ENCODE peak calls at places on chromosomes 5 and 9, in four cellular contexts. One of them, this sample, is unnamed.

GRCh38 chr5:4553130-4553529 is 587.0 kb upstream of the ADAMTS16 start:
- DNase-seq in H1: no peak
- DNase-seq in GM12878: no peak
- DNase-seq in IMR-90: no peak
- DNase-seq in this sample: no peak

GRCh38 chr5:118984602-118985001 is 3.7 kb downstream of the DTWD2 start:
- DNase-seq in H1: no peak
- DNase-seq in GM12878: no peak
- DNase-seq in IMR-90: peak
- DNase-seq in this sample: no peak

GRCh38 chr5:157113007-157113406 is 4.2 kb upstream of the HAVCR2 start:
- DNase-seq in IMR-90: peak
- DNase-seq in H1: no peak
- DNase-seq in GM12878: no peak
- DNase-seq in this sample: no peak

GRCh38 chr9:92774274-92774673 is 9.6 kb upstream of the BICD2 start:
- DNase-seq in GM12878: no peak
- DNase-seq in IMR-90: peak
- DNase-seq in H1: no peak
- DNase-seq in this sample: no peak

GRCh38 chr9:106675780-106676179 is 187.2 kb upstream of the ZNF462 start:
- DNase-seq in GM12878: no peak
- DNase-seq in H1: no peak
- DNase-seq in IMR-90: no peak
- DNase-seq in this sample: no peak

GRCh38 chr5:107869459-107870115 is 198.8 kb upstream of the EFNA5 start:
- DNase-seq in GM12878: no peak
- DNase-seq in IMR-90: peak
- DNase-seq in H1: no peak
- DNase-seq in this sample: no peak

GRCh38 chr9:78541868-78542267 is 244.9 kb downstream of the PSAT1 start:
- DNase-seq in GM12878: no peak
- DNase-seq in IMR-90: peak
- DNase-seq in H1: no peak
- DNase-seq in this sample: no peak

GRCh38 chr9:131117111-131117761 is 8.2 kb upstream of the NUP214 start:
- DNase-seq in H1: no peak
- DNase-seq in IMR-90: no peak
- DNase-seq in GM12878: no peak
- DNase-seq in this sample: no peak

GRCh38 chr5:151198861-151199260 is 25.0 kb downstream of the CCDC69 start:
- DNase-seq in H1: no peak
- DNase-seq in GM12878: no peak
- DNase-seq in IMR-90: no peak
- DNase-seq in this sample: no peak

GRCh38 chr5:76579166-76579765 is 43.9 kb downstream of the F2RL2 start:
- DNase-seq in IMR-90: peak
- DNase-seq in H1: no peak
- DNase-seq in GM12878: no peak
- DNase-seq in this sample: no peak

GRCh38 chr9:77820293-77820954 is 172.3 kb upstream of the GNA14 start:
- DNase-seq in H1: no peak
- DNase-seq in IMR-90: peak
- DNase-seq in GM12878: no peak
- DNase-seq in this sample: peak

GRCh38 chr9:124128568-124128967 is 117.0 kb downstream of the LHX2 start:
- DNase-seq in GM12878: no peak
- DNase-seq in H1: no peak
- DNase-seq in IMR-90: no peak
- DNase-seq in this sample: no peak

GRCh38 chr9:4508907-4509589 is 18.8 kb downstream of the SLC1A1 start:
- DNase-seq in IMR-90: peak
- DNase-seq in H1: no peak
- DNase-seq in GM12878: no peak
- DNase-seq in this sample: no peak

GRCh38 chr9:3746296-3747275 is 220.8 kb upstream of the RFX3 start:
- DNase-seq in IMR-90: peak
- DNase-seq in H1: no peak
- DNase-seq in GM12878: no peak
- DNase-seq in this sample: no peak

GRCh38 chr9:70220216-70220615 is 38.6 kb upstream of the SMC5 start:
- DNase-seq in IMR-90: no peak
- DNase-seq in GM12878: no peak
- DNase-seq in H1: no peak
- DNase-seq in this sample: no peak

GRCh38 chr5:137366526-137366925 is 132.6 kb downstream of the SPOCK1 start:
- DNase-seq in H1: no peak
- DNase-seq in IMR-90: no peak
- DNase-seq in GM12878: no peak
- DNase-seq in this sample: no peak

GRCh38 chr9:92645041-92645440 is 24.9 kb downstream of the IPPK start:
- DNase-seq in H1: no peak
- DNase-seq in IMR-90: no peak
- DNase-seq in GM12878: no peak
- DNase-seq in this sample: no peak

GRCh38 chr5:159883522-159883950 is 32.7 kb upstream of the ADRA1B start:
- DNase-seq in GM12878: no peak
- DNase-seq in H1: no peak
- DNase-seq in IMR-90: peak
- DNase-seq in this sample: no peak
- TF ChIP-seq CHD1 in GM12878: no peak
- TF ChIP-seq CHD1 in H1: no peak
- TF ChIP-seq CHD1 in IMR-90: no peak
- TF ChIP-seq CHD1 in this sample: no peak

DNA sequence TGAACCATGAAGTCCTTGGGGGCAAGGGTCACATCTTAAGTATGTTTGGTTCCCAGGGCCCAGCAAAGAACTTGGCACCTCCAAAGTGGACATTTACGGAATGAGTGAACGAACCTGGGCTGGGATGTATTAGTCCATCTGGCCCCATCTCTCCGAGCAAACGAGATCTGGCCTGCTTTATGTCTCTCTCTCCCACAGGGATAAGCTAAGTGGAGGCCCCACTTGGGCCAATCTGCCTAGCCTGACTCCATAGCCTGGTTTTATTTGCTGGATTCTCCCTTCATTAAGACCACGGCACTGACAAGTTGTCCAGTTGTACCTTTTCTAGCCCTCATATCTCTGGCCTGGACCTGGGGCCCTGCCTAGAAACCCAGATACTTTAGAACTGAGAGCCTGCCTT is 2.1 kb downstream of the TTLL11 start:
- DNase-seq in GM12878: no peak
- DNase-seq in H1: no peak
- DNase-seq in IMR-90: no peak
- DNase-seq in this sample: no peak
- TF ChIP-seq CHD1 in GM12878: no peak
- TF ChIP-seq CHD1 in H1: no peak
- TF ChIP-seq CHD1 in IMR-90: no peak
- TF ChIP-seq CHD1 in this sample: no peak

DNA sequence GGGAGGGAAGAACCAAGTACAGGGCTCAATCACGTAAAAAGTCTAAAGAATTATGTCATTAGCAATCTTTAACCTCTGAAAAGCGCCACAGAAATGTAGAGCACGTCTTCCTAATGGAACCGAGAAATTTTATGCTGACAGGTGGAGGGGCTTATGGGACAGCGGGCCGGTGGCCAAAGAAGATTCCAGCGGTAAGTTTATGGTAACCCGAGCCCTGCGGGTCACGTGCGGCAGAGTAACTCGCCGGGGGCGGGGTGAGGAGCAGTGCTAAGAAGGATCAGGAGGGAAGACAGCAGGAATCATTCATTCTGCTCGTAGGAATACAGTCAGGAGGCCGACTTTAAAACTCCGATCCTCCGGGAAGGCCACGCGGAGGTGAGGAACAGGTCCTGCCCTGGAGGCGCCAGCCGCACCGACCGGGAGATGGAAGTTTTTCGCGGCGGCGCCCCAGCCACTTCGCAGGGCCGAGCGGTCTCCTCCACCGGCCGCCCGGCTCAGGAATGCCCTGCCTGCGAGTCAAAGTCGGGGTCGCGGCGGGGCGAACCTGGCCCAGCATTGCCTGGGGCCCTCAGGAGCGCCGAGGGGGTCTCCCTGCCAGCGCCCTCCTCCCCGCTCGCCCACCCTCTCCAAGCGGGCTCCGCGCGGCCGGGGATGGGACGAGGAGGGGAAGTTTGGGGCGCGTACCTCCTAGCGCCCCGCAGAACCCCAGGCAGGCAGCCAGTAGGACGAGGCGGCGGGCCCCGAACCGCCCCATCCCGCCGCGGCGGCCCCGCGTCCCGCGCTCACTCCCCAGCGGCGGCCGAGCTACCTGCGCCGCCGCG is 101.8 kb downstream of the ESM1 start:
- DNase-seq in H1: peak
- DNase-seq in IMR-90: peak
- DNase-seq in GM12878: no peak
- DNase-seq in this sample: peak
- TF ChIP-seq CHD1 in H1: no peak
- TF ChIP-seq CHD1 in IMR-90: no peak
- TF ChIP-seq CHD1 in GM12878: no peak
- TF ChIP-seq CHD1 in this sample: no peak

GRCh38 chr5:143977891-143978448 is 166.0 kb downstream of the HMHB1 start:
- DNase-seq in H1: no peak
- DNase-seq in IMR-90: no peak
- DNase-seq in GM12878: no peak
- DNase-seq in this sample: no peak
- TF ChIP-seq CHD1 in H1: no peak
- TF ChIP-seq CHD1 in IMR-90: no peak
- TF ChIP-seq CHD1 in GM12878: no peak
- TF ChIP-seq CHD1 in this sample: no peak

DNA sequence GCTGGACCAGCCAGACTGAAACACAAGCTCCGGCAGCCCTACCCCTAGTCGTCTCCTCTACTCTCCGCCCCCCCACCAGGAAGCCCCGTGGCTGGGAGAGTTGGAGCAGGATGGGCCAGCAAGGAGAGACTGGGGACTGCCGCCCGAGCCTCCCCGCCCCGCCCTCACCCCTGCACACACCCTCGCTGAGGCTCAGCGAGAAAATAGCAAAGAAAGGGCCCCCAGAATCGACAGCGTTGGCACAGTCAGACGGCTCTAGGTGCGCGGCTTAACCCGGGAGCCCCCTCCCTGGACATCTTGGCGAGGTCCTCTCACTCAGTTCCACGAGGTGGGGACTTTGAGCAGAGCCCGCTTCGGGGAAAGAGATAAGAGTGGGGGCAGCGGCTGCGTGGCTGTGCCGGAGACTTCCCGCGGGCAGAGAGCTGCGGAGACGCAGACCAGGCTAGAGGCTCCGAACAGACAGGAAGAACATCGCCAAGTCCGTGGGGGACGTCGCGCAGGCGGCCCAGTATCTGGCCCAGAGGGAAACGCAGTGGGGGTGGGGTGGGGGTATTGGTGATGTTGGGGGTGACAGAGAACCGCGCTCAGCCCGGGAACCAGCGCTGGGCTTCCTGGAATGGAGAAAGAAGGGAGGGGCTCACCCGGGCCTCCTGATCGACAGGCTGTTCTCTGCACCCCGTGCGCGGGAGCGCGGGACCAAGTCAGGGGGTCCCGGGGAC is 995 bp downstream of the TRIM7 start:
- DNase-seq in IMR-90: no peak
- DNase-seq in GM12878: no peak
- DNase-seq in H1: no peak
- DNase-seq in this sample: peak
- TF ChIP-seq CHD1 in IMR-90: no peak
- TF ChIP-seq CHD1 in GM12878: no peak
- TF ChIP-seq CHD1 in H1: no peak
- TF ChIP-seq CHD1 in this sample: no peak

DNA sequence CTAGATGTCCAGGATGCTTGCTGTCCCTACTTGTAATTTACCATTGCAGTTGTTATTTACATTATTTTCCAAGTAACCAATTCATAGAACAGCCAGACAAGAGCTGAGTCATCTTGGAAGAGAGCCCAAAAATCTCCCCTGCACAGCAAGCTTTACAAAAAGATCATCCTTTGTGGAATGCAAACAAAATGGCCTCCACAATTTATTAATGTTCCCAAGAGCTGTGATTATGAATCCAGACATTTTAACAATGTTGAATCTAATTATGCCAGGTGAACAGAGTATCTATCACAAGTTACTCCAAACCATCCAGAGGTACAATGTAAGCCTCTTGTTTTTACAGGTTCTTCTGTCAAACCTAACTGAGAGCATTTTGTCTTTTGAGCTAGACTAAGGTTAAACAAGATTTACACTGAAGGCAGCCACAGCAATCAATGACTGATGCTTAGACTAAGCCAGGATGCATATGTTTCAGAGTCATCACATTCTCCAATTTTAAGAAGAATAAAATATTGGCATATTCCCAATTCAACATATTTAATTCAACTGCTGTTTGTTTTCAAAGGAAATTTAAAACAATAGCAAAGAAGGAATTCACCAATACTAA is 95.3 kb upstream of the SLC12A2 start:
- DNase-seq in H1: no peak
- DNase-seq in GM12878: no peak
- DNase-seq in IMR-90: peak
- DNase-seq in this sample: no peak
- TF ChIP-seq CHD1 in H1: no peak
- TF ChIP-seq CHD1 in GM12878: no peak
- TF ChIP-seq CHD1 in IMR-90: no peak
- TF ChIP-seq CHD1 in this sample: no peak

DNA sequence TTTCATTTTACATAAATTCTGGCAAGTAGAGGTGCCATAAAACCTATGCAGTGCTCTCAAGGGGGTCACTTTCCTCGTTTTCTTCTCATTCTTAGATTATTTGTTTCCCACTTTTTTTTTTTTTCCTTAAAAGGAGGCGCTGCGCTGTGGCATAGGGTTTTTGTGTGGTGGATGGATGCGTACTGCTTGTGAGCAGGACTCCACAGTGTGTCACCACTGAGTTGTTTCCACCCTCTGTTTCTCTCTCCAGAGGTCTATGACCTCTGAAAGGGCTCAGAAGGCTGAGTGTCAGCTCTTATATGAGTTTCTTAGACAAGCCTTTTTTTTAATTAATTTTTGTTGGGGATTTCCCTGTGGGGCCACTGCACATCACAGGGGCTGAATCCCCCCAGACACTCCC is 13.6 kb upstream of the CLTB start:
- DNase-seq in IMR-90: no peak
- DNase-seq in H1: no peak
- DNase-seq in GM12878: no peak
- DNase-seq in this sample: peak
- TF ChIP-seq CHD1 in IMR-90: no peak
- TF ChIP-seq CHD1 in H1: no peak
- TF ChIP-seq CHD1 in GM12878: no peak
- TF ChIP-seq CHD1 in this sample: no peak

GRCh38 chr5:40999966-41000365 is 71.2 kb downstream of the MROH2B start:
- DNase-seq in H1: no peak
- DNase-seq in GM12878: no peak
- DNase-seq in IMR-90: no peak
- DNase-seq in this sample: no peak
- TF ChIP-seq CHD1 in H1: no peak
- TF ChIP-seq CHD1 in GM12878: no peak
- TF ChIP-seq CHD1 in IMR-90: no peak
- TF ChIP-seq CHD1 in this sample: no peak

GRCh38 chr5:140251527-140251973 is 51.4 kb downstream of the PFDN1 start:
- DNase-seq in GM12878: peak
- DNase-seq in IMR-90: peak
- DNase-seq in H1: no peak
- DNase-seq in this sample: no peak
- TF ChIP-seq CHD1 in GM12878: no peak
- TF ChIP-seq CHD1 in IMR-90: no peak
- TF ChIP-seq CHD1 in H1: no peak
- TF ChIP-seq CHD1 in this sample: no peak

GRCh38 chr5:133358271-133358670 is 254.1 kb downstream of the FSTL4 start:
- DNase-seq in GM12878: no peak
- DNase-seq in H1: peak
- DNase-seq in IMR-90: no peak
- DNase-seq in this sample: no peak
- TF ChIP-seq CHD1 in GM12878: no peak
- TF ChIP-seq CHD1 in H1: no peak
- TF ChIP-seq CHD1 in IMR-90: no peak
- TF ChIP-seq CHD1 in this sample: no peak